ENCODE peak calls at places on chromosomes 13 and 19, in eight cellular contexts. T is AG10803, K is colonic mucosa, V is tibial artery, A is AG04449, R is fibroblast of mammary gland, F is brain microvascular endothelial cell, S is kidney epithelial cell. G is an unnamed sample.

GRCh38 chr19:38837656-38838121 is 6.1 kb upstream of the ECH1 start:
- DNase-seq in T (no peak), K (no peak), V (no peak), A (no peak), R (no peak), F (no peak), S (no peak), G (no peak)

GRCh38 chr13:52968074-52968700 is 60.4 kb upstream of the OLFM4 start:
- DNase-seq in T (peak), K (peak), V (peak), A (peak), R (peak), F (peak), S (peak), G (peak)

GRCh38 chr13:103350147-103350546 is 283.9 kb upstream of the SLC10A2 start:
- DNase-seq in T (no peak), K (no peak), V (no peak), A (no peak), R (no peak), F (no peak), S (no peak), G (no peak)

GRCh38 chr13:112127564-112127963 is 60.6 kb downstream of the SOX1 start:
- DNase-seq in T (no peak), K (no peak), V (peak), A (no peak), R (no peak), F (no peak), S (no peak), G (no peak)

GRCh38 chr19:10544242-10544752 is 593 bp downstream of the ATG4D start:
- DNase-seq in T (no peak), K (peak), V (no peak), A (no peak), R (no peak), F (no peak), S (no peak), G (no peak)

GRCh38 chr13:44404261-44405139 is 30.9 kb downstream of the SERP2 start:
- DNase-seq in T (no peak), K (peak), V (no peak), A (no peak), R (no peak), F (no peak), S (no peak), G (peak)

GRCh38 chr13:51221674-51222509 is at the start of gene FAM124A:
- DNase-seq in T (peak), K (peak), V (no peak), A (no peak), R (peak), F (no peak), S (no peak), G (no peak)

GRCh38 chr19:46932346-46932745 is 71.5 kb downstream of the ARHGAP35 start:
- DNase-seq in T (peak), K (no peak), V (no peak), A (no peak), R (no peak), F (peak), S (no peak), G (no peak)

GRCh38 chr13:113929628-113930615 is 44.0 kb downstream of the C13orf46 start:
- DNase-seq in T (peak), K (no peak), V (peak), A (no peak), R (no peak), F (no peak), S (no peak), G (peak)

GRCh38 chr13:101474419-101474957 is 22.0 kb downstream of the ITGBL1 start:
- DNase-seq in T (peak), K (no peak), V (peak), A (peak), R (peak), F (peak), S (peak), G (no peak)

DNA sequence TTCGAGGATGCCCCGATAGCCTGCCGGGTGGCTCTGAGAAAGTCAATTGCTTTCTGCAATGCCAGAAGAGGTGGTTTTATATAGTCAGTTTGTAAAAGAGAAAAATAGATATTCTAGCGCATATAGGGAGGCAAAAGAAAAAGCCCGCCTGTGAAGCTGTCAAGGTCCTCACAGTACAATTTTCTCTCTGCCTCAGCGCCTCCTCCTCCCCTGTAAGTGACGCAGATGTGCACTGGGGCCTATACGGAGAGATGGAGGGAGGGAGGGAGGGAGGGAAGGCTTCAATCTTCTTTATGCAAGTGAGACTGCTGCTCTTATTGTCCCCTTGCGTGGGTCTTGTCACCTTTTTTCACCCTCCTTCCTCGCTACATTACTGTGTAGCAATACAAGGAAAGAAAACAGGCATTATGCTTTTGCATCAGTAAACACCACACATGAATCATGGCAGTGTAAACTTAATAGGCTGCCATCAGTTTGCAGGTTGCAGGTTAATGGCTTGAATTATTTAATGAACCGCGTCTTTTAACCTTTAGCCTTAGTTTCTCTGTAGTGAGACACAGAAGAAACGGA is at the start of gene KLHL1:
- DNase-seq in T (no peak), K (no peak), V (no peak), A (no peak), R (no peak), F (no peak), S (no peak), G (no peak)
- H3K4me3 ChIP-seq in T (no peak), K (no peak), V (no peak), A (no peak), R (no peak), F (peak), S (peak), G (no peak)

GRCh38 chr19:1811472-1811894 is 593 bp downstream of the ATP8B3 start:
- DNase-seq in T (peak), K (peak), V (peak), A (no peak), R (peak), F (peak), S (peak), G (peak)
- H3K4me3 ChIP-seq in T (peak), K (peak), V (peak), A (peak), R (peak), F (peak), S (peak), G (peak)

GRCh38 chr19:940591-941291 is 14.9 kb downstream of the ARID3A start:
- DNase-seq in T (no peak), K (peak), V (peak), A (no peak), R (peak), F (no peak), S (no peak), G (peak)
- H3K4me3 ChIP-seq in T (no peak), K (peak), V (peak), A (no peak), R (no peak), F (no peak), S (no peak), G (no peak)

DNA sequence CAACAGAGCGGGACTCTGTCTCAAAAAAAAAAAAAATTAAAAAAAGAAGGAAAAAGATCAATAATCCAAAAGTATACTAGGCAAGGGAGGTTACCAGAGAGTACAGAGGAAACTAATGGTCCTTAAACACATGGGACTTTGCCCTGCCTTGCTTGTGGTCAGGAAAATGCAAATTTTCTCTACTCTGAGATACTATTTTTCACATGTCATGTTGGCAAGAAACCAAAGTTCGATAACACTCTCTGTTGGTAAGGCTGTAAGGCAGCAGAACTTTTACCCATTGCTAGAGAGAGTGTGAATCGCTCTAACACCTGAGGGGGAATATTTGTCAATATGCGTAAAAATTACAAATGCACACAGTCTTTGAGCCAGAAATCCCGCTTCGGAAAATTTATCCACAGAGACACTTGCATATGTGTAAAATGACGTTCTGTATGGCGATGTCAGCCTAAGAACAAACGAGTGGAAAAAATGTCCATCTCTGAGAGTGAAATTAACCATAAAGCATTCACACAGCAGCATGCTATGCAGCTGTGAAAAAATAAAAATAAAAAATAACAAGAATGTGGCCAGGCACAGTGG is 9.4 kb upstream of the RFX1 start:
- DNase-seq in T (no peak), K (no peak), V (no peak), A (no peak), R (no peak), F (no peak), S (no peak), G (no peak)
- H3K4me3 ChIP-seq in T (no peak), K (no peak), V (no peak), A (no peak), R (no peak), F (no peak), S (no peak), G (no peak)

G was measured in breast epithelium.